ENCODE peak calls at places on chromosomes 1 and 21, in eight cellular contexts. X, N, B, K, E, O, A and Y are unnamed samples.

GRCh38 chr21:32958288-32958992 is 67.3 kb upstream of the OLIG2 start:
- DNase-seq in A (no peak), K (no peak), N (no peak), B (no peak), E (no peak), X (no peak), O (no peak), Y (no peak)

GRCh38 chr21:45983981-45984551 is 2.5 kb downstream of the COL6A1 start:
- DNase-seq in N (no peak), B (no peak), A (no peak), O (no peak), X (no peak), E (no peak), K (no peak), Y (peak)

GRCh38 chr1:202112864-202113689 is 9.6 kb upstream of the GPR37L1 start:
- DNase-seq in E (no peak), A (peak), K (no peak), N (no peak), O (no peak), B (no peak), X (no peak), Y (peak)

GRCh38 chr1:245301162-245301580 is 146.4 kb downstream of the KIF26B start:
- DNase-seq in K (no peak), X (no peak), N (no peak), E (peak), A (peak), O (no peak), B (no peak), Y (peak)

GRCh38 chr1:54996359-54996868 is 2.3 kb upstream of the BSND start:
- DNase-seq in K (no peak), A (peak), O (peak), N (peak), E (peak), X (peak), B (peak), Y (peak)

GRCh38 chr1:185267701-185268100 is 49.3 kb downstream of the IVNS1ABP start:
- DNase-seq in B (no peak), K (no peak), E (no peak), A (no peak), N (no peak), O (no peak), X (no peak), Y (no peak)

GRCh38 chr21:45248893-45249381 is 38.8 kb downstream of the POFUT2 start:
- DNase-seq in K (peak), B (no peak), E (no peak), A (peak), N (peak), O (no peak), X (no peak), Y (peak)

GRCh38 chr1:230507671-230508407 is 81.7 kb upstream of the PGBD5 start:
- DNase-seq in N (no peak), O (no peak), X (no peak), K (no peak), E (no peak), B (no peak), A (no peak), Y (peak)

GRCh38 chr1:33181038-33181861 is 593 bp downstream of the TRIM62 start:
- DNase-seq in A (peak), O (peak), E (no peak), X (peak), K (no peak), B (no peak), N (peak), Y (peak)

GRCh38 chr1:17009706-17010105 is 2.0 kb downstream of the ATP13A2 start:
- DNase-seq in B (no peak), E (no peak), N (no peak), X (no peak), O (no peak), A (no peak), K (no peak), Y (no peak)

GRCh38 chr1:214295934-214296333 is 15.0 kb downstream of the SMYD2 start:
- DNase-seq in E (peak), X (no peak), K (no peak), N (no peak), A (no peak), B (no peak), O (no peak), Y (no peak)